ENCODE peak calls at places on chromosome 22, in five cellular contexts. K, Q, V, P and W are unnamed samples.
A peak's percentile ranks its signal among the peaks of the same experiment; 100 is the strongest.

GRCh38 chr22:39941661-39942060 is 18.5 kb upstream of the TMA7B start:
- DNase-seq in V (no peak), K (no peak), Q (no peak), P (no peak), W (peak; percentile 40)

GRCh38 chr22:43970037-43970747 is 14.9 kb downstream of the SAMM50 start:
- DNase-seq in K (peak; percentile 40), V (no peak), Q (no peak), P (peak; percentile 37), W (peak; percentile 75)

GRCh38 chr22:38987171-38987895 is 5.2 kb downstream of the APOBEC3B start:
- DNase-seq in Q (no peak), V (no peak), K (no peak), P (no peak), W (no peak)

GRCh38 chr22:39027717-39028116 is 6.8 kb downstream of the APOBEC3D start:
- DNase-seq in P (no peak), K (no peak), V (no peak), Q (no peak), W (no peak)

GRCh38 chr22:17239156-17239701 is 20.0 kb upstream of the ADA2 start:
- DNase-seq in V (no peak), K (no peak), Q (no peak), P (no peak), W (no peak)

GRCh38 chr22:30538280-30538679 is 8.3 kb downstream of the SEC14L6 start:
- DNase-seq in Q (no peak), K (no peak), V (no peak), P (no peak), W (no peak)

GRCh38 chr22:47583959-47584562 is 821.6 kb downstream of the TBC1D22A start:
- DNase-seq in K (no peak), Q (no peak), P (no peak), V (no peak), W (no peak)

GRCh38 chr22:25759825-25760231 is 17.8 kb downstream of the MYO18B start:
- DNase-seq in V (no peak), K (no peak), Q (no peak), P (no peak), W (peak; percentile 47)

GRCh38 chr22:23222033-23222840 is 41.9 kb downstream of the BCR start:
- DNase-seq in V (no peak), Q (no peak), K (no peak), P (no peak), W (no peak)

GRCh38 chr22:20494978-20495860 is at the start of gene KLHL22:
- DNase-seq in V (peak; percentile 76), K (no peak), Q (no peak), P (peak; percentile 40), W (peak; percentile 86)

GRCh38 chr22:44574057-44574456 is 76.0 kb upstream of the RTL6 start:
- DNase-seq in P (peak; percentile 41), V (no peak), K (peak; percentile 20), Q (peak; percentile 19), W (no peak)

GRCh38 chr22:32306561-32306960 is 51.1 kb upstream of the RFPL3 start:
- DNase-seq in Q (no peak), K (peak; percentile 18), P (no peak), V (no peak), W (no peak)

GRCh38 chr22:33853200-33854097 is 66.8 kb downstream of the LARGE1 start:
- DNase-seq in P (peak; percentile 85), K (peak; percentile 80), Q (no peak), V (no peak), W (no peak)

GRCh38 chr22:47291565-47292495 is 529.4 kb downstream of the TBC1D22A start:
- DNase-seq in K (no peak), P (no peak), V (no peak), Q (no peak), W (no peak)

GRCh38 chr22:31250740-31251330 is 38.7 kb downstream of the LIMK2 start:
- DNase-seq in K (no peak), V (no peak), Q (no peak), P (no peak), W (no peak)

GRCh38 chr22:21669026-21669425 is 3.2 kb downstream of the PPIL2 start:
- DNase-seq in V (no peak), K (no peak), P (no peak), Q (no peak), W (no peak)

GRCh38 chr22:18048441-18048898 is 24.1 kb upstream of the MICAL3 start:
- DNase-seq in P (no peak), K (no peak), Q (no peak), V (no peak), W (no peak)

GRCh38 chr22:19756288-19757128 is 4.1 kb upstream of the TBX1 start:
- DNase-seq in K (peak; percentile 75), V (no peak), Q (peak; percentile 34), P (peak; percentile 79), W (peak; percentile 44)

GRCh38 chr22:18088825-18089568 is 11.2 kb downstream of the PEX26 start:
- DNase-seq in V (no peak), Q (no peak), K (no peak), P (no peak), W (no peak)

GRCh38 chr22:47189056-47189916 is 426.8 kb downstream of the TBC1D22A start:
- DNase-seq in P (no peak), Q (no peak), K (peak; percentile 40), V (peak; percentile 39), W (no peak)

GRCh38 chr22:33579448-33580093 is 340.7 kb downstream of the LARGE1 start:
- DNase-seq in V (no peak), P (peak; percentile 68), K (peak; percentile 70), Q (peak; percentile 1), W (peak; percentile 58)

GRCh38 chr22:41074466-41074865 is 17.9 kb upstream of the EP300 start:
- DNase-seq in K (no peak), Q (no peak), V (no peak), P (no peak), W (no peak)

GRCh38 chr22:23219787-23220484 is 39.6 kb downstream of the BCR start:
- DNase-seq in P (peak; percentile 51), V (no peak), K (no peak), Q (no peak), W (no peak)

GRCh38 chr22:20244744-20245576 is 23.2 kb downstream of the RTN4R start:
- DNase-seq in P (no peak), K (no peak), Q (no peak), V (no peak), W (no peak)

GRCh38 chr22:42296381-42296853 is 26.0 kb upstream of the TCF20 start:
- DNase-seq in V (peak; percentile 76), Q (no peak), K (no peak), P (peak; percentile 30), W (no peak)

GRCh38 chr22:39545310-39546063 is 12.9 kb upstream of the RPS19BP1 start:
- DNase-seq in P (no peak), Q (no peak), K (no peak), V (no peak), W (peak; percentile 58)

GRCh38 chr22:47130883-47131610 is 368.6 kb downstream of the TBC1D22A start:
- DNase-seq in K (no peak), Q (no peak), P (no peak), V (no peak), W (no peak)

GRCh38 chr22:47225931-47226633 is 463.6 kb downstream of the TBC1D22A start:
- DNase-seq in V (no peak), K (no peak), P (no peak), Q (no peak), W (no peak)

DNA sequence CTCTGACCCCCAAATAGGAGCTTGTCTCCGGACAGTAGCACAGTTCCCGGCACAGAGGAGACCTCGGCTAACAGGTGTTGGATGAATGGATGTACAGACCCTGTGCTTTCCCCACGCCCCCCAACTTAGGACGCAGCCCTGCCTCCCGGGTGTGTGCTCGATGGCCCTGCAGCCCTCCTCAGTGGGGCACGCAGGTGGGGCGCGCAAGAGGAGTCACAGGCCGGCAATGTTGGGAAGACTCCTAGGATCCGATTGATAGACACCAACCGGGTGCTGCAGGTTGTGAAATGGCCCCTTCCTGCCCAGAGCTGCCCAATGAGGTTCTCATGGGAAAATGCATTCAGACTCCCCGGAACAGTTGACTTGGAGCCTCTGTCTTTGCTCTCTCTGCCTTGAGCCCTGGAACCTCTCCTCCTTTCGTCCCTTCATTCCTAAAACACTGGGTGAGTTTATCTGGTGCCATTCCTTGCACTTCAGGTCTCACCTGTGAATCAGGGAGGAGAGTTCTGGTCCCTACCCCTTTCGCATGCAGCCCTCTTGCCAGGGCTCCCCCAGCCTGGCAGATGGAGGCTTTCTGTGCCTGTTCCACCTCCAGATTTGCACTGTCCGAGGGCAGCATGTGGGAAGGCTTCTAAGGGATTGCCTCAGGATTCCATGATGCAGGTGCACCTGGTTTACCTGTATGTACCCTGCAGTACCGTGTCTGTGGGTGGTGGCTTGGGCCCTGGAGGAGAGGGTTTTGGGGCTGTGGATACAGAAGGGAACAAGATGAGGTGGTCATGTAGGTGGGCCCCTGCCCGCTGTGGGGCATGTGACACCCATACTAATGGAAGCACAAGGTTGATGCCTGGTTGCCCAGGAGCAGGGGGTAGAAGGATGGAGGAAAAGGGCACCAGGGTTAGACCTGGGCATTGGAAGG is 1.2 kb downstream of the MICALL1 start:
- DNase-seq in K (no peak), V (no peak), P (no peak), Q (no peak), W (no peak)
- TF ChIP-seq POLR2A in K (no peak), V (no peak), P (no peak), Q (no peak), W (no peak)

DNA sequence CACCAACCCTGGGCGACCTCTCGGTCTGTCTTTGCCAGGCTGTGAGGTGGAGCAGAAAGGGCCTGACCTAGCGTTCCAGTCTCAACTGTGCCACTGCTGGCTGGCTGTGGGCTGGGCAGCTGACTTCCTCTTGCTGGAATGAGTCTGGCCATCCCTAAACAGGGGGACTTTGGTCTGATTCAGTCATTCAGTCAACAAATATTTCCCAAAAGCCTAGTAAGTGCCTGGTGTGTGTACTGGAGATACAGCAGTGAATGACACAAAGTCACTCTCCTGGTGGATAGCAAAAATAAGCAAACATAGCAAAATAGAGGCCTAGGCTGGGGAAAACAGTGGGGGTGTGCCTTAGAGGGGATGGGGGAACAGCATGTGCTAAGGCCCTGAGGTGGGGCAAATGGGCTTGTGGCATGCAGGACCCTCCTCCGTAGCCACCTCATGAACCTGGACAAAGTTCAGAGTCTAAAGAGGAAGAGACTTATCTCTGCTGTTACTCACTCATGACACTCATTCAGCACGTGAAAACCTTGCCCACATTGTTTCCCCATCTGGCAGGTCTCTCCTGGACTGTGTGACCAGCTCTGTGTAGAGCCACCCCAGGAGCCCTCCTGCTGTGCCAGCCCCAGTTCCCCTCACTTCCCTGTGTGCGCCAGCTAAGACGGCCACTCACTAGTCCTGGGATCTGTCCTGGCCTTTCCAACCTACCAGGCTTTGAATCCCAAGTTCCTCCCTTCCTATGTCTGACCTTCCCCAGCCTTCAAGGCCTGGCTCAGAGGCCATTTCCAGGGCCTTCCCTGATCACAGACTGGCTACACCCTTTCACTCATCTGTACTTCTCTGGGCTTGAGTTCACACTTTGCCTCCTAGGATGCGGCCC is 4.7 kb downstream of the GUCD1 start:
- DNase-seq in V (no peak), K (peak; percentile 95), Q (no peak), P (peak; percentile 83), W (no peak)
- TF ChIP-seq POLR2A in V (no peak), K (peak; percentile 87), Q (no peak), P (no peak), W (no peak)

DNA sequence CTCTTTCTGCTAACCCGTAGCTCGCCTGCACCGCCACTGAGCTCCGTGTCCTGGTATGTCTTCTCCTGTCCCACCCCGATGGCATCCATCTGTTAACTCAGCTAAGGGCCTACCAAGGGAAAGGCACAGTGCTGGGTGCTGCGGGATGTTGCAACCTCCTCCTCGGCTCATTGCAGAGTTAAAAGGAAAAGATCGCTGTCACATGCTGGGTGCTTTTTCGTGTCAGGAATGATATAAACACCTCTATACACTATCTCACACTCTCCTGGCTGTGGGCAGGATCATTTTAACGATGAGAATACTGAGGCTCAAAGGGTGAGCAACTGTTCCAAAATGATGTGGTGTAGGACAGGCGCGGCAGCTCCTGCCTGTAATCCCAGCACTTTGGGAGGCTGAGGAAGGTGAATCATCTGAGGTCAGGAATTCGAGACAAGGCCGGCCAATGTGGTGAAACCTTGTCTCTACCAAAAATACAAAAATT is 10.1 kb downstream of the TXN2 start:
- DNase-seq in P (no peak), V (no peak), Q (no peak), K (no peak), W (no peak)
- TF ChIP-seq POLR2A in P (no peak), V (no peak), Q (no peak), K (no peak), W (peak; percentile 9)

GRCh38 chr22:36300396-36301212 is 47.7 kb downstream of the APOL1 start:
- DNase-seq in P (no peak), K (no peak), Q (no peak), V (peak; percentile 52), W (no peak)
- TF ChIP-seq POLR2A in P (no peak), K (no peak), Q (no peak), V (no peak), W (no peak)